ENCODE peak calls at places on chromosomes 4 and X, in four cellular contexts. J is NCI-H1694, Y is mammary epithelial cell, I is NCI-H1092 treated with DMSO at 0.1 percent for 48 hours. S is an unnamed sample.

GRCh38 chrX:1321689-1322088 is 14.9 kb upstream of the IL3RA start:
- DNase-seq in I (no peak), Y (no peak), J (no peak), S (no peak)

GRCh38 chr4:17324431-17324830 is 187.5 kb downstream of the QDPR start:
- DNase-seq in J (no peak), Y (no peak), I (no peak), S (peak; percentile 57)

GRCh38 chrX:102995316-102995715 is 58.2 kb downstream of the RAB40AL start:
- DNase-seq in Y (no peak), I (no peak), J (no peak), S (no peak)

GRCh38 chr4:33200377-33200776 is 2480.2 kb downstream of the PCDH7 start:
- DNase-seq in Y (no peak), I (no peak), J (no peak), S (no peak)

GRCh38 chr4:10706236-10706635 is 21.7 kb upstream of the CLNK start:
- DNase-seq in I (no peak), Y (peak; percentile 37), J (no peak), S (no peak)

GRCh38 chr4:78336093-78336943 is 215.3 kb upstream of the ANXA3 start:
- DNase-seq in I (no peak), J (no peak), Y (peak; percentile 1), S (no peak)

GRCh38 chr4:148007789-148008188 is 275.9 kb downstream of the ARHGAP10 start:
- DNase-seq in J (no peak), Y (no peak), I (no peak), S (no peak)

GRCh38 chr4:109977854-109978501 is 65.3 kb downstream of the EGF start:
- DNase-seq in J (peak; percentile 32), I (peak; percentile 19), Y (peak; percentile 40), S (no peak)

GRCh38 chr4:156969136-156969535 is 2.5 kb downstream of the PDGFC start:
- DNase-seq in I (no peak), Y (no peak), J (no peak), S (no peak)